ENCODE peak calls at places on chromosomes 13 and 19, in nine cellular contexts. C is AG09309, R is sigmoid colon, S is cardiac fibroblast, H is ELF-1, M is progenitor cell of endocrine pancreas, I is SK-MEL-5, Q is HL-60, Z is iPS-NIHi11. P is an unnamed sample.

GRCh38 chr13:100789481-100789880 is 114.9 kb upstream of the TMTC4 start:
- DNase-seq in C (no peak), R (no peak), S (peak; percentile 1), H (no peak), M (no peak), I (peak; percentile 87), Q (no peak), Z (no peak), P (peak; percentile 79)

GRCh38 chr19:43461303-43461702 is 4.1 kb downstream of the LYPD3 start:
- DNase-seq in C (no peak), R (no peak), S (no peak), H (no peak), M (no peak), I (no peak), Q (no peak), Z (no peak), P (no peak)

GRCh38 chr19:38650911-38651584 is 3.6 kb downstream of the ACTN4 start:
- DNase-seq in C (no peak), R (peak; percentile 81), S (peak; percentile 96), H (no peak), M (no peak), I (no peak), Q (peak; percentile 73), Z (no peak), P (no peak)

GRCh38 chr13:100128373-100128772 is 39.5 kb downstream of the PCCA start:
- DNase-seq in C (no peak), R (no peak), S (peak; percentile 12), H (peak; percentile 38), M (no peak), I (no peak), Q (no peak), Z (no peak), P (no peak)

GRCh38 chr19:53519431-53519830 is 18.5 kb upstream of the ZNF331 start:
- DNase-seq in C (no peak), R (peak; percentile 73), S (no peak), H (no peak), M (no peak), I (peak; percentile 6), Q (no peak), Z (no peak), P (no peak)

GRCh38 chr13:35866801-35867200 is 264.4 kb downstream of the DCLK1 start:
- DNase-seq in C (no peak), R (no peak), S (peak; percentile 54), H (no peak), M (no peak), I (no peak), Q (no peak), Z (no peak), P (no peak)

GRCh38 chr19:32652893-32653625 is 21.9 kb downstream of the ANKRD27 start:
- DNase-seq in C (no peak), R (peak; percentile 85), S (peak; percentile 80), H (peak; percentile 66), M (no peak), I (no peak), Q (no peak), Z (no peak), P (peak; percentile 15)

GRCh38 chr19:56089344-56089743 is 31.8 kb downstream of the ZNF787 start:
- DNase-seq in C (no peak), R (no peak), S (no peak), H (no peak), M (no peak), I (no peak), Q (no peak), Z (no peak), P (no peak)

GRCh38 chr19:10625003-10625761 is at the start of gene SLC44A2:
- DNase-seq in C (no peak), R (peak; percentile 89), S (peak; percentile 74), H (peak; percentile 90), M (peak; percentile 89), I (no peak), Q (no peak), Z (peak; percentile 99), P (no peak)

GRCh38 chr13:27919934-27920676 is at the start of gene PDX1:
- DNase-seq in C (no peak), R (no peak), S (no peak), H (peak; percentile 79), M (peak; percentile 83), I (no peak), Q (no peak), Z (peak; percentile 32), P (no peak)

GRCh38 chr13:47268270-47268669 is 371.4 kb upstream of the HTR2A start:
- DNase-seq in C (no peak), R (no peak), S (no peak), H (no peak), M (no peak), I (no peak), Q (no peak), Z (no peak), P (no peak)

GRCh38 chr13:99383946-99384345 is 76.7 kb upstream of the GPR183 start:
- DNase-seq in C (no peak), R (no peak), S (no peak), H (no peak), M (no peak), I (no peak), Q (no peak), Z (no peak), P (no peak)

GRCh38 chr19:39539165-39539518 is 819 bp downstream of the EID2 start:
- DNase-seq in C (no peak), R (no peak), S (no peak), H (no peak), M (no peak), I (no peak), Q (no peak), Z (peak; percentile 29), P (no peak)

GRCh38 chr13:40539954-40540706 is 126.3 kb downstream of the FOXO1 start:
- DNase-seq in C (peak; percentile 31), R (no peak), S (peak; percentile 88), H (peak; percentile 54), M (no peak), I (peak; percentile 40), Q (no peak), Z (peak; percentile 54), P (peak; percentile 67)

GRCh38 chr19:54062643-54063042 is 1.1 kb downstream of the VSTM1 start:
- DNase-seq in C (no peak), R (peak; percentile 25), S (no peak), H (no peak), M (no peak), I (no peak), Q (peak; percentile 89), Z (no peak), P (no peak)

GRCh38 chr19:42295342-42295741 is 6.6 kb upstream of the PRR19 start:
- DNase-seq in C (no peak), R (no peak), S (no peak), H (no peak), M (no peak), I (no peak), Q (no peak), Z (no peak), P (no peak)

GRCh38 chr13:31870511-31870910 is 131.2 kb downstream of the RXFP2 start:
- DNase-seq in C (no peak), R (no peak), S (peak; percentile 6), H (no peak), M (no peak), I (peak; percentile 71), Q (no peak), Z (no peak), P (peak; percentile 82)

GRCh38 chr19:6602729-6603114 is 11.8 kb upstream of the CD70 start:
- DNase-seq in C (peak; percentile 21), R (no peak), S (no peak), H (no peak), M (no peak), I (no peak), Q (no peak), Z (no peak), P (no peak)

GRCh38 chr19:13428352-13428751 is 77.9 kb downstream of the CACNA1A start:
- DNase-seq in C (no peak), R (no peak), S (peak; percentile 44), H (no peak), M (no peak), I (peak; percentile 42), Q (no peak), Z (peak; percentile 17), P (no peak)

GRCh38 chr19:991174-991931 is 7.2 kb downstream of the WDR18 start:
- DNase-seq in C (no peak), R (no peak), S (peak; percentile 64), H (peak; percentile 64), M (no peak), I (peak; percentile 32), Q (peak; percentile 54), Z (peak; percentile 71), P (no peak)

GRCh38 chr13:101639711-101640110 is 187.2 kb downstream of the ITGBL1 start:
- DNase-seq in C (no peak), R (no peak), S (no peak), H (no peak), M (no peak), I (no peak), Q (no peak), Z (no peak), P (peak; percentile 13)